ENCODE peak calls at places on chromosomes 6 and 20, in five cellular contexts. F is fibroblast of the aortic adventitia; H is caudate nucleus; K is amygdala; E is stimulated activated naive CD4-positive, alpha-beta T cell. M is an unnamed sample.

GRCh38 chr20:33137195-33137594 is 30.8 kb upstream of the BPIFA2 start:
- DNase-seq in F (no peak), H (no peak), K (no peak), E (no peak), M (no peak)

GRCh38 chr20:58026361-58026760 is 202.1 kb downstream of the ANKRD60 start:
- DNase-seq in F (no peak), H (no peak), K (no peak), E (no peak), M (no peak)

GRCh38 chr6:87407531-87407895 is 259 bp upstream of the CFAP206 start:
- DNase-seq in F (peak), H (no peak), K (no peak), E (no peak), M (no peak)

GRCh38 chr20:23435675-23436539 is 3.6 kb upstream of the CSTL1 start:
- DNase-seq in F (no peak), H (no peak), K (peak), E (no peak), M (no peak)

GRCh38 chr6:163078712-163079111 is 335.8 kb upstream of the QKI start:
- DNase-seq in F (no peak), H (no peak), K (no peak), E (no peak), M (no peak)

GRCh38 chr6:37565267-37566208 is 65.8 kb upstream of the CCDC167 start:
- DNase-seq in F (no peak), H (no peak), K (peak), E (no peak), M (peak)

GRCh38 chr20:13458860-13459451 is 179.8 kb downstream of the TASP1 start:
- DNase-seq in F (peak), H (no peak), K (no peak), E (no peak), M (no peak)

GRCh38 chr6:11851405-11851804 is 72.8 kb upstream of the ADTRP start:
- DNase-seq in F (peak), H (no peak), K (no peak), E (no peak), M (no peak)

GRCh38 chr6:163839296-163839695 is 424.8 kb downstream of the QKI start:
- DNase-seq in F (no peak), H (no peak), K (no peak), E (no peak), M (no peak)

GRCh38 chr6:18160921-18161320 is 5.7 kb downstream of the KDM1B start:
- DNase-seq in F (no peak), H (no peak), K (no peak), E (no peak), M (no peak)

GRCh38 chr6:42921801-42922200 is 5.9 kb downstream of the PTCRA start:
- DNase-seq in F (no peak), H (no peak), K (no peak), E (no peak), M (no peak)

GRCh38 chr20:38294334-38294592 is 9.7 kb upstream of the BPI start:
- DNase-seq in F (no peak), H (no peak), K (no peak), E (no peak), M (no peak)

GRCh38 chr20:20439602-20440001 is 71.7 kb downstream of the INSM1 start:
- DNase-seq in F (no peak), H (no peak), K (no peak), E (no peak), M (no peak)

GRCh38 chr20:43993552-43993951 is 78.9 kb downstream of the TOX2 start:
- DNase-seq in F (peak), H (no peak), K (no peak), E (no peak), M (no peak)

GRCh38 chr20:23200914-23201313 is 114.8 kb upstream of the CD93 start:
- DNase-seq in F (no peak), H (no peak), K (no peak), E (no peak), M (no peak)

GRCh38 chr6:129120856-129121255 is 237.9 kb downstream of the LAMA2 start:
- DNase-seq in F (no peak), H (no peak), K (no peak), E (no peak), M (no peak)

GRCh38 chr6:142207265-142207877 is 60.3 kb downstream of the VTA1 start:
- DNase-seq in F (peak), H (no peak), K (peak), E (peak), M (no peak)

GRCh38 chr6:132684998-132685397 is 26.0 kb upstream of the TAAR1 start:
- DNase-seq in F (no peak), H (no peak), K (no peak), E (no peak), M (no peak)

GRCh38 chr20:38137441-38138037 is 27.5 kb downstream of the TGM2 start:
- DNase-seq in F (no peak), H (no peak), K (no peak), E (no peak), M (no peak)

GRCh38 chr20:46568570-46569129 is 18.2 kb upstream of the OCSTAMP start:
- DNase-seq in F (peak), H (no peak), K (peak), E (no peak), M (peak)

GRCh38 chr6:22519237-22519636 is 50.1 kb upstream of the HDGFL1 start:
- DNase-seq in F (no peak), H (no peak), K (no peak), E (no peak), M (no peak)

GRCh38 chr6:148611213-148611612 is 135.6 kb upstream of the UST start:
- DNase-seq in F (peak), H (no peak), K (peak), E (no peak), M (no peak)

GRCh38 chr6:41443616-41444525 is 102.3 kb upstream of the FOXP4 start:
- DNase-seq in F (no peak), H (no peak), K (no peak), E (no peak), M (no peak)

GRCh38 chr6:144131248-144131709 is 19.0 kb upstream of the STX11 start:
- DNase-seq in F (peak), H (no peak), K (no peak), E (no peak), M (no peak)

GRCh38 chr6:35084511-35085203 is 56.5 kb downstream of the TCP11 start:
- DNase-seq in F (no peak), H (no peak), K (no peak), E (no peak), M (no peak)

GRCh38 chr6:107819976-107820551 is 4.0 kb downstream of the SCML4 start:
- DNase-seq in F (no peak), H (no peak), K (no peak), E (peak), M (no peak)

GRCh38 chr20:62122659-62123449 is 579 bp downstream of the LSM14B start:
- DNase-seq in F (peak), H (no peak), K (no peak), E (peak), M (no peak)

GRCh38 chr6:84349542-84349941 is 122.1 kb upstream of the CEP162 start:
- DNase-seq in F (no peak), H (no peak), K (no peak), E (no peak), M (no peak)

GRCh38 chr20:35828434-35828833 is 56.6 kb downstream of the PHF20 start:
- DNase-seq in F (no peak), H (no peak), K (no peak), E (no peak), M (no peak)

GRCh38 chr6:113699239-113699638 is 157.9 kb upstream of the MARCKS start:
- DNase-seq in F (no peak), H (no peak), K (no peak), E (no peak), M (no peak)